ENCODE peak calls at places on chromosomes 6 and 20, in five cellular contexts. One of them, this sample, is unnamed.

GRCh38 chr6:44625996-44626395 is 238.5 kb downstream of the CDC5L start:
- DNase-seq in A549: no peak
- DNase-seq in ureter: no peak
- DNase-seq in right atrium auricular region: no peak
- DNase-seq in H54: no peak
- DNase-seq in this sample: no peak

GRCh38 chr20:63691711-63692435 is 4.6 kb upstream of the TNFRSF6B start:
- DNase-seq in A549: no peak
- DNase-seq in ureter: no peak
- DNase-seq in right atrium auricular region: no peak
- DNase-seq in H54: peak; percentile 23
- DNase-seq in this sample: no peak

GRCh38 chr20:63033635-63034510 is 27.1 kb upstream of the BHLHE23 start:
- DNase-seq in A549: no peak
- DNase-seq in ureter: no peak
- DNase-seq in right atrium auricular region: no peak
- DNase-seq in H54: no peak
- DNase-seq in this sample: no peak

GRCh38 chr20:35191419-35191818 is 19.5 kb downstream of the PROCR start:
- DNase-seq in A549: no peak
- DNase-seq in ureter: no peak
- DNase-seq in right atrium auricular region: no peak
- DNase-seq in H54: no peak
- DNase-seq in this sample: no peak

GRCh38 chr6:161455848-161456247 is 182.0 kb upstream of the AGPAT4 start:
- DNase-seq in A549: no peak
- DNase-seq in ureter: no peak
- DNase-seq in right atrium auricular region: no peak
- DNase-seq in H54: no peak
- DNase-seq in this sample: no peak

GRCh38 chr6:45554596-45554995 is 176.9 kb upstream of the SUPT3H start:
- DNase-seq in A549: no peak
- DNase-seq in ureter: no peak
- DNase-seq in right atrium auricular region: no peak
- DNase-seq in H54: no peak
- DNase-seq in this sample: no peak

GRCh38 chr6:87522686-87523085 is 49.9 kb downstream of the SLC35A1 start:
- DNase-seq in A549: no peak
- DNase-seq in ureter: no peak
- DNase-seq in right atrium auricular region: no peak
- DNase-seq in H54: no peak
- DNase-seq in this sample: no peak

GRCh38 chr6:72809701-72810379 is 188.0 kb downstream of the KCNQ5 start:
- DNase-seq in A549: no peak
- DNase-seq in ureter: no peak
- DNase-seq in right atrium auricular region: no peak
- DNase-seq in H54: no peak
- DNase-seq in this sample: no peak

GRCh38 chr6:34292954-34293353 is 44.1 kb upstream of the SMIM29 start:
- DNase-seq in A549: no peak
- DNase-seq in ureter: no peak
- DNase-seq in right atrium auricular region: no peak
- DNase-seq in H54: no peak
- DNase-seq in this sample: no peak

This sample was measured in coronary artery.